ENCODE peak calls at places on chromosomes 11 and 22, in seven cellular contexts. C is T follicular helper cell, K is AG09309, V is spleen, Q is cardiac muscle cell, R is T-helper 2 cell, U is HEK293T. Z is an unnamed sample.

GRCh38 chr11:111926505-111927391 is 8.0 kb downstream of the C11orf52 start:
- DNase-seq in R (peak), U (peak), K (peak), C (peak), V (peak), Q (peak), Z (peak)

GRCh38 chr11:33897761-33898403 is 6.0 kb upstream of the LMO2 start:
- DNase-seq in U (no peak), C (no peak), V (no peak), R (no peak), K (no peak), Q (no peak), Z (no peak)

GRCh38 chr22:40190501-40190900 is 12.8 kb downstream of the TNRC6B start:
- DNase-seq in Q (peak), U (no peak), C (no peak), R (no peak), K (no peak), V (no peak), Z (peak)

GRCh38 chr11:65479184-65480145 is 19.4 kb upstream of the MALAT1 start:
- DNase-seq in K (peak), V (no peak), U (no peak), R (no peak), C (no peak), Q (no peak), Z (peak)

GRCh38 chr11:119030029-119030328 is 698 bp downstream of the SLC37A4 start:
- DNase-seq in Q (no peak), U (no peak), R (no peak), K (no peak), C (no peak), V (no peak), Z (no peak)

GRCh38 chr11:114738954-114739353 is 60.6 kb downstream of the NXPE2 start:
- DNase-seq in U (peak), K (no peak), V (no peak), C (no peak), R (no peak), Q (peak), Z (peak)

GRCh38 chr11:94740083-94740974 is 27.8 kb upstream of the AMOTL1 start:
- DNase-seq in K (no peak), C (no peak), Q (peak), U (peak), V (no peak), R (no peak), Z (peak)

GRCh38 chr22:28711820-28712777 is 29.5 kb downstream of the CHEK2 start:
- DNase-seq in R (no peak), C (no peak), K (peak), Q (no peak), V (no peak), U (no peak), Z (no peak)

GRCh38 chr11:95647355-95647754 is 142.2 kb downstream of the FAM76B start:
- DNase-seq in U (no peak), C (no peak), R (no peak), K (no peak), V (no peak), Q (no peak), Z (no peak)

GRCh38 chr11:70628881-70629844 is 230.8 kb downstream of the CTTN start:
- DNase-seq in K (no peak), U (no peak), R (no peak), V (no peak), Q (no peak), C (no peak), Z (peak)

GRCh38 chr22:20203142-20204099 is 52.6 kb upstream of the CCDC188 start:
- DNase-seq in V (no peak), Q (peak), U (no peak), K (no peak), C (no peak), R (no peak), Z (peak)

GRCh38 chr22:21651521-21652009 is 9.5 kb downstream of the SDF2L1 start:
- DNase-seq in R (no peak), V (no peak), U (no peak), K (no peak), Q (no peak), C (no peak), Z (no peak)

Z was measured in testis.